ENCODE peak calls at places on chromosome 20, in four cellular contexts. U is lower leg skin, I is testis, K is fibroblast of lung. Z is an unnamed sample.

GRCh38 chr20:58907481-58908137 is 55.1 kb downstream of the GNAS start:
- DNase-seq in U (peak), I (peak), K (peak), Z (peak)

GRCh38 chr20:9038791-9039190 is 30.1 kb upstream of the PLCB4 start:
- DNase-seq in U (no peak), I (no peak), K (no peak), Z (peak)

GRCh38 chr20:4726710-4727391 is 5.1 kb downstream of the PRND start:
- DNase-seq in U (no peak), I (peak), K (peak), Z (peak)

GRCh38 chr20:53853451-53853713 is 217.0 kb downstream of the BCAS1 start:
- DNase-seq in U (no peak), I (no peak), K (no peak), Z (no peak)

GRCh38 chr20:5933802-5934436 is 16.4 kb downstream of the TRMT6 start:
- DNase-seq in U (no peak), I (no peak), K (no peak), Z (no peak)

GRCh38 chr20:35171753-35172433 is at the start of gene PROCR:
- DNase-seq in U (peak), I (peak), K (peak), Z (peak)

GRCh38 chr20:50036703-50037102 is 53.9 kb downstream of the SNAI1 start:
- DNase-seq in U (no peak), I (no peak), K (no peak), Z (no peak)

GRCh38 chr20:57938158-57939108 is 228.6 kb upstream of the PMEPA1 start:
- DNase-seq in U (no peak), I (no peak), K (peak), Z (peak)

GRCh38 chr20:62361799-62362589 is 5.1 kb downstream of the LAMA5 start:
- DNase-seq in U (peak), I (no peak), K (no peak), Z (no peak)

GRCh38 chr20:22508426-22508825 is 75.9 kb downstream of the FOXA2 start:
- DNase-seq in U (no peak), I (no peak), K (no peak), Z (no peak)

GRCh38 chr20:61807426-61808160 is 258.1 kb downstream of the TAF4 start:
- DNase-seq in U (no peak), I (no peak), K (no peak), Z (no peak)

GRCh38 chr20:15759546-15760216 is 813.6 kb downstream of the KIF16B start:
- DNase-seq in U (no peak), I (no peak), K (no peak), Z (peak)

DNA sequence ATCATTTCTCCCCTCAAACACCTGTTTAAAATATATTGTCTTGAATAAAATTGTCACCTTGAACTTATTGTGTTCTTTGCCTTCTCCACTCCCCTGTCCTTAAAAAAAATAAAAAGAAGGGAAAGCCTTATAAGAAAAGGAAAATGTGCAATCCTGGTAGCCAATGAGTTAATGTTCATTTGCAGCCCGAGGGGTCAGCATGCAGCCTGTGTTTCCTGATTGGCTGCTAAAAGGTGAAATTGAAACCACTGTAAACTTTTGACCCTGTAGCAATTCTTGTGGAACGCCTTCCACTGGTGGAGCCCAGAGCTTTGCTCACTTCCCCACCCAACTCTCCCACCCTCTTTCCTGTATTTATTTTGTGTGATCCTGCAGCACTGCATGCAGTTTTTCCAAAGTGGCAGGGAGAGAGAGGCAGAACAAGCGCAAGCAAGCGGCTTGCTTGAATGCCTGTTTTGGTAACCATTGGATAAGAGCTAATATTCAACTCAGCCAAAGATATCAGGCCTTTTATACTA is 74.9 kb downstream of the NCOA3 start:
- DNase-seq in U (no peak), I (peak), K (peak), Z (peak)
- H3K4me3 ChIP-seq in U (no peak), I (no peak), K (peak), Z (peak)

GRCh38 chr20:45857114-45857835 is at the start of the genes ACOT8 and ZSWIM3:
- DNase-seq in U (peak), I (peak), K (peak), Z (peak)
- TF ChIP-seq CTCF in U (no peak), I (no peak), K (no peak), Z (no peak)

DNA sequence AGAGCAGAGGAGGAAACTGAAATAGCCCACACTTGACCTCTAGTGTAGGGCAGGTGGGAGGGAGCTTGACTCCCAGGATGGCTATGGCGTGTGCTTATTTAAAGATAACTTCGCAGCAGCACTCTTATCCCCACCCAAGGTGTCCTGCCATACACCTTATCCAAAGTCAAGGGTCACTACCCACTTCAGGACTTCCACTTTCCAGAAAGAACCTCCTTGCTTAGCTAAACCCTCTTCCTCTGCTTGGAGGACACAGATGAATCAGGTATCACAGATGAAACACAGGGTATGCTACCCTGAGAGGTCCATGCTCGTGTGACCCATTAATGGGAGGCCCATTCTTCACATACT is 2.3 kb downstream of the RIN2 start:
- DNase-seq in U (peak), I (no peak), K (no peak), Z (no peak)
- H3K4me3 ChIP-seq in U (no peak), I (no peak), K (no peak), Z (no peak)

GRCh38 chr20:21308340-21308739 is 5.2 kb downstream of the XRN2 start:
- DNase-seq in U (no peak), I (no peak), K (no peak), Z (no peak)

GRCh38 chr20:21302645-21303060 is 478 bp upstream of the XRN2 start:
- DNase-seq in U (no peak), I (no peak), K (no peak), Z (no peak)

GRCh38 chr20:21303872-21304586 is 898 bp downstream of the XRN2 start:
- DNase-seq in U (no peak), I (no peak), K (no peak), Z (peak)

GRCh38 chr20:21301940-21302644 is 1.0 kb upstream of the XRN2 start:
- DNase-seq in U (no peak), I (no peak), K (no peak), Z (no peak)

DNA sequence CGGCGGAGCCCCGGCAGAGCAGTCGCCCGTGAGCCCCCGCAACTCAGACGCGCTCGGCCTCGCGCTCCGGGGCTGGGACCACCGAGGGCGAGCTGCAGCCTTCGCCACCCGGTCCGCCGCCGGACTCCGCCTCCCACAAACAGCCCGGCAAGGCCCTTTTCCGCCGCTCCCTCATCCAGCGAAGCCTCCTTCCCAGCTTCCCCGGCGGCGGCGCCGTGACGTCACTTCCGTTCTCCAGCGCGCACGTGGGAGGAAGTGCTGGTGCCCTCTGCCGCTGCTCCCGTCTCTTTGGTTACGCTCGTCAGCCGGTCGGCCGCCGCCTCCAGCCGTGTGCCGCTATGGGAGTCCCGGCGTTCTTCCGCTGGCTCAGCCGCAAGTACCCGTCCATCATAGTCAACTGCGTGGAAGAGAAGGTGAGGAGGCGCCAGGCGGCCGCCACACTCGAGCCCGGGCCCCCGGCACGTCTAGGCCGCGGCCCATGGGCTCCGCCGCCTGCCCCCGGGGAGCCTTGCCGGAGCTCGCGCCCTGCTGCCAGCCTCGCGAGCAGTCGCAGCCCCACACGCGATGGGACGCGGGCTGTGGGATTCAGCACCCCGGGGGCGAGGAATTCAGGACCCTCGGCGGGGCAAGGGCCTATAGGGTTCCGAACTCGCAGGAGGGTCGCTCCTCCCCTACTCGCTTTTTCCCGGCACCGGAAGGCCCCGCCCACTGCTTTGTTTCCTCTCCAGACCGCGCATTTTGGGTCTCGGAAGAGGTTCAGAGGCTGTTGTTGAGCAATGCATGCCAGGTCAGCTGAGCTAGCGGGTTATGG is at the start of gene XRN2:
- DNase-seq in U (peak), I (peak), K (peak), Z (peak)
- TF ChIP-seq CTCF in U (no peak), I (no peak), K (no peak), Z (peak)

DNA sequence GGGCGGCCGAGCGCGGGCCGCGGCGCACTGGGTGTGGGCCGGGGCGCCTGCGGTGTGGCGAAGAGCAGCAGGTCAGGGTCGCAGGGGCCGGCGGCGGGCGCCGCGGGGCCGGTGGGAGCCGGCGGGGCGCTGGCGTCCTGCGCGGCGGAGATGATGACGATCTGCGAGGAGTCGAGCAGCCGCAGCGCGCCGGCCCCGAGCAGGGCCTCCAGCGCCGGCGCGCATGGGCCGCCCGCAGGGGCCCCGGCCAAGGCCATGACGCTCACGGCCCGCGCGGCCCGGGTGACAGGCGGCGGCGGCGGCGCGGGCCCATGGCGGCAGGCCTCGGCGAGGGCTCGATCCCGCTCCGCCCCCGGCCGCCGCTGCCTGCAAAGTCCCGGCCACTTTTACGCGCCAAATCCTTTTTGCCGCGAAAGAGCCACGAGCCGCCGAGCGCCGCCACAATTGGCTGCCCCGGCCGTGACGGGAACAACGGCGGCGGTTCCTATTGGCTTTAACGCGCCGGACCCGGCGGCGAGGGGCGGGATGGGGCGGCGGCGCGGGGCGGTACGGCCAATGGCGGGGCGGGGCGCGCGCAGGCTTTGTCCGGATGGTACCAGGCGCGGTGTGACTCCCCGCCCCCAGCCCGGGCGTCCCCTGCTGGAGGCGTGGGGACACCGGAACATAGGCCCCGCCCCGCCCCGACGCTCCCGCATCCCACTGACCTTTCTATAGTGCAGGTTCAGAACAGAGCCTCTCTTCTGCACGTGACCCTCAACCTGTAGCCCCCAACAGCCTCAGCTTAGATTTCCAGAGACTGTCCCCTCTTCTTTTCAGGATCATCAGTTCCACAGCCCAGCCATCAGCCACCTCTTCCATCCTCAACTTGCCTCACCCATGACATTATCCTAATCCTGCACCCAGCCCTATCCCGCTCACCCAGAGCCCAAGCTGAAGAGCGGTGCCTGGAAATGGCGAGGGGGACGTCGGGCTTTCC is at the start of gene E2F1:
- DNase-seq in U (peak), I (peak), K (peak), Z (peak)
- H3K4me3 ChIP-seq in U (no peak), I (peak), K (peak), Z (peak)

GRCh38 chr20:44109951-44110361 is 77.0 kb downstream of the JPH2 start:
- DNase-seq in U (peak), I (peak), K (peak), Z (no peak)
- TF ChIP-seq CTCF in U (no peak), I (no peak), K (peak), Z (peak)

GRCh38 chr20:48807051-48807450 is 20.7 kb downstream of the PREX1 start:
- DNase-seq in U (no peak), I (no peak), K (no peak), Z (no peak)

GRCh38 chr20:48802216-48802615 is 25.6 kb downstream of the PREX1 start:
- DNase-seq in U (no peak), I (no peak), K (no peak), Z (no peak)

GRCh38 chr20:48803522-48804053 is 24.2 kb downstream of the PREX1 start:
- DNase-seq in U (no peak), I (no peak), K (no peak), Z (no peak)

GRCh38 chr20:48805286-48805685 is 22.5 kb downstream of the PREX1 start:
- DNase-seq in U (no peak), I (no peak), K (no peak), Z (no peak)

DNA sequence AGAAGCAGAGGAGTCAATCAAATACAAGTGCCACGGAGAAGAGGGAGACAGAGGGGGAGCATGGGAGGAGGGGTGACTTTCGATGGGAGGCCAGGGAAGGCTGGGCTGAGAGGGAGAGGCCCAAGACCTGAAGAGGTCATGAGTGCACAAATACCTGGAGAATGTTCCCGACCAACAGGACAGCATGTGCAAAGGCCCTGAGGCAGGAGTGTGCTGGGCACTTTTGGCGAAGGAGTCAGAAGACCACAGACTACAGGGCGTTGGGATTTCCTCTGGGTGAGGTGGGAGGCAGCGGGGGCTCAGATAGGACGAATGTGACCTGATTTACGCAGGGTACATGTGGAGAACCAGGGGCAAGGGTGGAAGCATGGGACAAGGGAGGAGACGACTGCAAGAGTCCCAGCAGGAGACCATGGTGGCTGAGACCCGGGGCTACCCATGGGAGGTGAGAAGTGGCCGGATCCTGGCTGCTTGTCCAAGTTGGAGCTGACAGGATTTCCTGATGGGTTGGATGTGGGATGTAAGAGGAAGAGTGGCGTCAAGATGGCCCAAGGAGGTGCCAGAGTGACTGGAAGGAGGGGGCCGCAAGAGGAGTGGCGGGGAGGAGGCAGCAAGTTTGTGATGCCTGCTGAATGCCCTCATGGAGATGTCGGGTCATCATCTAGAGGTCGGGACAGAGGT is 23.4 kb downstream of the PREX1 start:
- DNase-seq in U (no peak), I (no peak), K (no peak), Z (no peak)
- H3K4me3 ChIP-seq in U (no peak), I (no peak), K (no peak), Z (no peak)

GRCh38 chr20:38278763-38279162 is 18.2 kb upstream of the KIAA1755 start:
- DNase-seq in U (peak), I (no peak), K (no peak), Z (no peak)

GRCh38 chr20:38278150-38278549 is 17.6 kb upstream of the KIAA1755 start:
- DNase-seq in U (peak), I (no peak), K (no peak), Z (no peak)

GRCh38 chr20:38277285-38277684 is 16.8 kb upstream of the KIAA1755 start:
- DNase-seq in U (peak), I (no peak), K (no peak), Z (no peak)

GRCh38 chr20:38275815-38276550 is 15.4 kb upstream of the KIAA1755 start:
- DNase-seq in U (peak), I (no peak), K (peak), Z (peak)

DNA sequence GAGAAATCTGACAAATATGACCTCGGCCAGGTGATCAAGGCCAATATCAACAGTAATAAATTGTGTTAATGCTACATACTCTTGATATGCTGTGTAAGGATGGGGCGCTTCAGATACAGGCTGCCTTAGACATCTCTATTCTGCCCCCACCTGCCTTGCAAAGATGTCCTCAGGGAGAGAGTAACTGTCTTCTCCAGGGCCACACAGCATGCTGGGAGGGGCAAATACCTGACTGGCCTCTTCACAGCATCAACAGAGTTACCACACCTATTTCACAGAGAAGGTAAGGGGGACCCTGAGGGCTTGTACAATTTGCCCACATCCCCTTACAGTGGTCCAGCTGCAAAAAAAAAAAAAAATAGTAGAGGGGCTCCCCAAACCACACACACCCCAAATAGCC is 17.2 kb upstream of the KIAA1755 start:
- DNase-seq in U (peak), I (no peak), K (no peak), Z (no peak)
- TF ChIP-seq CTCF in U (no peak), I (no peak), K (no peak), Z (no peak)

Z was measured in AG10803.